ENCODE peak calls at places on chromosomes 7 and 10, in ten cellular contexts. B, J, K, I, R, E, G, D, Z and W are unnamed samples.

GRCh38 chr10:72783290-72783689 is 91.3 kb downstream of the MCU start:
- DNase-seq in J (no peak), B (no peak), G (no peak), D (no peak), K (no peak), I (no peak), E (no peak), R (no peak), Z (no peak), W (no peak)

GRCh38 chr10:119917777-119918176 is 25.2 kb downstream of the SEC23IP start:
- DNase-seq in I (no peak), Z (peak; percentile 1), R (no peak), J (no peak), B (no peak), D (no peak), K (no peak), E (no peak), G (no peak), W (no peak)

GRCh38 chr7:41705109-41705871 is 2.4 kb upstream of the INHBA start:
- DNase-seq in I (peak; percentile 93), E (peak; percentile 22), B (peak; percentile 67), R (peak; percentile 68), Z (peak; percentile 95), K (peak; percentile 42), D (peak; percentile 86), G (peak; percentile 40), J (peak; percentile 68), W (peak; percentile 94)

GRCh38 chr7:84510501-84510900 is 315.9 kb upstream of the SEMA3A start:
- DNase-seq in I (no peak), D (no peak), G (no peak), E (no peak), Z (no peak), K (no peak), B (no peak), R (no peak), J (no peak), W (peak; percentile 46)

GRCh38 chr7:103727982-103728610 is 261.4 kb downstream of the RELN start:
- DNase-seq in D (no peak), B (no peak), Z (no peak), J (no peak), E (no peak), I (no peak), G (no peak), R (no peak), K (no peak), W (no peak)

GRCh38 chr10:23016636-23017035 is 78.7 kb upstream of the MSRB2 start:
- DNase-seq in J (no peak), Z (no peak), R (no peak), E (no peak), K (no peak), I (no peak), B (no peak), G (no peak), D (no peak), W (no peak)

GRCh38 chr7:135601182-135601581 is 43.5 kb downstream of the NUP205 start:
- DNase-seq in E (no peak), J (no peak), B (no peak), I (no peak), K (no peak), G (no peak), Z (no peak), D (no peak), R (no peak), W (peak; percentile 14)

GRCh38 chr10:60731134-60731883 is 47.0 kb upstream of the CDK1 start:
- DNase-seq in Z (no peak), J (peak; percentile 19), K (no peak), E (no peak), D (no peak), G (no peak), B (no peak), R (no peak), I (no peak), W (peak; percentile 56)

GRCh38 chr7:144588535-144588934 is 185.0 kb upstream of the NOBOX start:
- DNase-seq in K (no peak), B (no peak), G (no peak), J (no peak), R (no peak), Z (no peak), D (no peak), I (no peak), E (no peak), W (no peak)